ENCODE peak calls at places on chromosomes 6 and 20, in six cellular contexts. Q is T-cell, O is fibroblast of lung, P is RWPE1, T is ureter, I is NCI-H1092 treated with DMSO at 0.1 percent for 48 hours. F is an unnamed sample.

GRCh38 chr6:47413752-47414516 is 63.7 kb upstream of the CD2AP start:
- DNase-seq in Q (peak), O (peak), P (peak), T (peak), I (peak), F (peak)

GRCh38 chr6:82739266-82739665 is 326.4 kb downstream of the UBE3D start:
- DNase-seq in Q (no peak), O (no peak), P (no peak), T (no peak), I (no peak), F (no peak)

GRCh38 chr6:41941280-41942044 is at the start of gene CCND3:
- DNase-seq in Q (peak), O (peak), P (peak), T (peak), I (peak), F (peak)

GRCh38 chr6:135637701-135638100 is 140.2 kb upstream of the AHI1 start:
- DNase-seq in Q (no peak), O (peak), P (no peak), T (no peak), I (no peak), F (no peak)

GRCh38 chr6:47780510-47781356 is 1.1 kb upstream of the OPN5 start:
- DNase-seq in Q (no peak), O (peak), P (peak), T (no peak), I (peak), F (peak)

GRCh38 chr6:37549186-37549957 is 49.7 kb upstream of the CCDC167 start:
- DNase-seq in Q (no peak), O (no peak), P (no peak), T (no peak), I (no peak), F (no peak)

GRCh38 chr6:12595161-12595792 is 121.3 kb upstream of the PHACTR1 start:
- DNase-seq in Q (no peak), O (no peak), P (no peak), T (no peak), I (no peak), F (no peak)

GRCh38 chr6:56683882-56684281 is 41.2 kb upstream of the DST start:
- DNase-seq in Q (no peak), O (peak), P (peak), T (no peak), I (no peak), F (peak)

GRCh38 chr6:15400572-15401004 is 154.7 kb downstream of the JARID2 start:
- DNase-seq in Q (peak), O (peak), P (no peak), T (no peak), I (peak), F (peak)

GRCh38 chr6:53320964-53321363 is 27.8 kb downstream of the ELOVL5 start:
- DNase-seq in Q (no peak), O (peak), P (no peak), T (no peak), I (no peak), F (no peak)

GRCh38 chr6:105753184-105754097 is 332.7 kb upstream of the PRDM1 start:
- DNase-seq in Q (no peak), O (peak), P (peak), T (no peak), I (no peak), F (no peak)

GRCh38 chr20:1313236-1313964 is 15.5 kb downstream of the SDCBP2 start:
- DNase-seq in Q (peak), O (peak), P (peak), T (peak), I (peak), F (peak)

GRCh38 chr20:32621071-32621913 is 36.2 kb upstream of the NOL4L start:
- DNase-seq in Q (no peak), O (no peak), P (peak), T (no peak), I (no peak), F (no peak)

GRCh38 chr20:32336918-32337347 is 21.2 kb upstream of the ASXL1 start:
- DNase-seq in Q (no peak), O (peak), P (peak), T (no peak), I (peak), F (peak)

GRCh38 chr6:25017486-25017885 is 81.7 kb upstream of the RIPOR2 start:
- DNase-seq in Q (no peak), O (no peak), P (peak), T (no peak), I (no peak), F (no peak)

GRCh38 chr6:163404825-163405265 is 9.7 kb upstream of the QKI start:
- DNase-seq in Q (no peak), O (peak), P (no peak), T (no peak), I (no peak), F (no peak)

GRCh38 chr20:3109350-3110302 is 25.1 kb upstream of the AVP start:
- DNase-seq in Q (no peak), O (no peak), P (no peak), T (no peak), I (no peak), F (no peak)

GRCh38 chr6:20707166-20707485 is 172.9 kb downstream of the CDKAL1 start:
- DNase-seq in Q (no peak), O (no peak), P (no peak), T (no peak), I (peak), F (peak)

GRCh38 chr6:98777762-98778161 is 56.6 kb upstream of the POU3F2 start:
- DNase-seq in Q (no peak), O (no peak), P (no peak), T (no peak), I (no peak), F (no peak)

GRCh38 chr6:4977468-4977867 is 26.4 kb downstream of the RPP40 start:
- DNase-seq in Q (no peak), O (no peak), P (no peak), T (no peak), I (no peak), F (no peak)

GRCh38 chr6:14619419-14619781 is 501.8 kb downstream of the CD83 start:
- DNase-seq in Q (no peak), O (no peak), P (no peak), T (no peak), I (no peak), F (no peak)

GRCh38 chr6:33206864-33207568 is 1.3 kb upstream of the RING1 start:
- DNase-seq in Q (no peak), O (no peak), P (peak), T (no peak), I (no peak), F (no peak)

GRCh38 chr20:36342721-36343120 is 36.6 kb downstream of the DLGAP4 start:
- DNase-seq in Q (no peak), O (no peak), P (no peak), T (no peak), I (no peak), F (no peak)

GRCh38 chr6:163405412-163406309 is 8.9 kb upstream of the QKI start:
- DNase-seq in Q (peak), O (no peak), P (no peak), T (peak), I (no peak), F (no peak)

GRCh38 chr6:10347561-10348327 is 67.1 kb downstream of the TFAP2A start:
- DNase-seq in Q (no peak), O (no peak), P (peak), T (no peak), I (no peak), F (no peak)

GRCh38 chr6:156674197-156674596 is 103.0 kb upstream of the ARID1B start:
- DNase-seq in Q (no peak), O (no peak), P (no peak), T (no peak), I (no peak), F (no peak)

GRCh38 chr20:57437672-57438330 is 46.6 kb downstream of the RBM38 start:
- DNase-seq in Q (no peak), O (no peak), P (no peak), T (no peak), I (no peak), F (no peak)

F was measured in A673.